ENCODE peak calls at places on chromosomes 3 and 15, in four cellular contexts. B is K562, M is IMR-90, X is H1. H is an unnamed sample. For H3K36me3, the result is how much of the 10 kb centered on the place peaks cover.

GRCh38 chr15:36403351-36403750 is 176.1 kb upstream of the CDIN1 start:
- DNase-seq in B (no peak), M (no peak), X (no peak), H (no peak)

GRCh38 chr15:60485365-60485764 is 6.4 kb upstream of the ICE2 start:
- DNase-seq in B (no peak), M (no peak), X (no peak), H (no peak)

GRCh38 chr3:149216195-149216869 is 5.3 kb downstream of the CP start:
- DNase-seq in B (peak), M (no peak), X (no peak), H (no peak)

GRCh38 chr15:61923173-61923572 is 137.1 kb downstream of the VPS13C start:
- DNase-seq in B (no peak), M (no peak), X (no peak), H (no peak)

GRCh38 chr3:79767953-79768282 is at the start of gene ROBO1:
- DNase-seq in B (no peak), M (no peak), X (no peak), H (no peak)

GRCh38 chr3:41318520-41318919 is 119.2 kb downstream of the CTNNB1 start:
- DNase-seq in B (no peak), M (peak), X (no peak), H (no peak)

GRCh38 chr15:38868326-38869114 is 303.9 kb upstream of the RASGRP1 start:
- DNase-seq in B (no peak), M (peak), X (no peak), H (no peak)

GRCh38 chr3:148955544-148956346 is 35.6 kb upstream of the GYG1 start:
- DNase-seq in B (peak), M (peak), X (peak), H (no peak)

GRCh38 chr3:57980416-57980815 is 27.8 kb upstream of the FLNB start:
- DNase-seq in B (no peak), M (no peak), X (no peak), H (no peak)

GRCh38 chr3:45120615-45121158 is 25.5 kb downstream of the CDCP1 start:
- DNase-seq in B (no peak), M (no peak), X (no peak), H (no peak)

GRCh38 chr3:175495331-175495730 is 636.2 kb downstream of the NAALADL2 start:
- DNase-seq in B (no peak), M (no peak), X (no peak), H (no peak)

GRCh38 chr3:119181765-119182164 is 8.4 kb downstream of the UPK1B start:
- DNase-seq in B (no peak), M (no peak), X (no peak), H (no peak)

GRCh38 chr3:197168606-197169005 is 129.8 kb downstream of the DLG1 start:
- DNase-seq in B (no peak), M (peak), X (no peak), H (no peak)

GRCh38 chr15:70586241-70586640 is 177.1 kb downstream of the UACA start:
- DNase-seq in B (no peak), M (no peak), X (no peak), H (no peak)

GRCh38 chr3:23113455-23114171 is 89.5 kb upstream of the UBE2E2 start:
- DNase-seq in B (no peak), M (peak), X (no peak), H (no peak)

GRCh38 chr3:13141991-13142412 is 68.8 kb upstream of the IQSEC1 start:
- DNase-seq in B (peak), M (peak), X (peak), H (no peak)
- TF ChIP-seq CHD1 in B (no peak), M (no peak), X (no peak), H (no peak)

DNA sequence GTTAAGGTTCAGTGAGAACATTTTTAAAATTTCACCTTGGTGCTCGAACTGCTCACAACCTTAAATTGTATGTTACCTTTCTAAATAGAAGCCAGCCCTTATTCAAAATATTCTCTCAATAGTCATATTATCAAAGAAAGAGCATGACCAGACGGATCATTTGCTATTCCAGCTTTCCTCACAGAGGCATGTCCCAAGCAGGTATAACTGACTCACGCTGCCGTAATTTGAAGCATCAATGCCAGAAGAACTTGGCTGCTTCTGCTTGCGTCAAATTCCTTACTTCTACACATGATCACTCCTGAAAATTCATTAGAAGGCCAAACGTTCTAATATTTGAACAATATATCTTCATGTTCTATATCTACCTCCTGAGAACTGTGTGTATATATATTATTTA is 69.5 kb upstream of the VGLL4 start:
- DNase-seq in B (no peak), M (no peak), X (no peak), H (no peak)
- H3K36me3 ChIP-seq in B (under half), M (under half), X (under half), H (under half)

GRCh38 chr3:194283218-194284006 is 67.7 kb downstream of the CPN2 start:
- DNase-seq in B (no peak), M (no peak), X (no peak), H (no peak)
- TF ChIP-seq CHD1 in B (no peak), M (no peak), X (no peak), H (no peak)

DNA sequence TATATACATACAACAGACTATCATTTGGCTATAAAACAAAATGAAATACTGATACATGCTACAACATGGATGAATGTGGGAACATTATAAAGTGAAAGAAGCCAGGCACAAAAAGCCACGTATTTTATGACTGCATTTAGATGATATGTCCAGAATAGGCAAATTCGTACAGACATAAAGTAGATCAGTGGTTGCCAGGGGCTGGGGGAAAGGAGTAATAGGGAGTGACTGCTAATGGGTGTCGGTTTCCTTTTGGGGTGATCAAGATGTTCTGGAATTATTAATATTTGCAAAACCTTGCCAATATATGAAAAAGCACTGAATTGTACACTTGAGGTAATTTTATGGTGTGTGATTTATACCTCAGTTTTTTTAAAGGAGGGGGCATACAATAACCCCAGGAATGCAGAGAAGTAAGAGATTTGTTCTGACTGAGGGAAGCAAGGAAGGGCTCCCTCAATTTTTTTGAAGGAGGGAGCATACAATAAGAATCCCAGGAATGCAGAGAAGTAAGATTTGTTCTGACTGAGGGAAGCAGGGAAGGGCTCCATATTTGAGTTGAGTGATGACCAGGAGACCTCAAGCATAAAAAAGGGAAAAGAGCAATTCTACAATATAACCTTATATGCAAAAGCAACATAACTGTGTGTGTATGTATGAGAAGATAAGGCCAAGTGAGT is 6.2 kb downstream of the PSMD6 start:
- DNase-seq in B (no peak), M (no peak), X (no peak), H (no peak)
- H3K36me3 ChIP-seq in B (half or more), M (under half), X (under half), H (under half)

GRCh38 chr3:51712963-51713362 is 6.1 kb downstream of the GRM2 start:
- DNase-seq in B (no peak), M (no peak), X (peak), H (no peak)

GRCh38 chr3:51712020-51712385 is 5.1 kb downstream of the GRM2 start:
- DNase-seq in B (no peak), M (no peak), X (no peak), H (no peak)

GRCh38 chr3:51712511-51712931 is 5.7 kb downstream of the GRM2 start:
- DNase-seq in B (no peak), M (no peak), X (peak), H (no peak)

GRCh38 chr3:51710631-51711351 is 3.9 kb downstream of the GRM2 start:
- DNase-seq in B (peak), M (no peak), X (no peak), H (no peak)

DNA sequence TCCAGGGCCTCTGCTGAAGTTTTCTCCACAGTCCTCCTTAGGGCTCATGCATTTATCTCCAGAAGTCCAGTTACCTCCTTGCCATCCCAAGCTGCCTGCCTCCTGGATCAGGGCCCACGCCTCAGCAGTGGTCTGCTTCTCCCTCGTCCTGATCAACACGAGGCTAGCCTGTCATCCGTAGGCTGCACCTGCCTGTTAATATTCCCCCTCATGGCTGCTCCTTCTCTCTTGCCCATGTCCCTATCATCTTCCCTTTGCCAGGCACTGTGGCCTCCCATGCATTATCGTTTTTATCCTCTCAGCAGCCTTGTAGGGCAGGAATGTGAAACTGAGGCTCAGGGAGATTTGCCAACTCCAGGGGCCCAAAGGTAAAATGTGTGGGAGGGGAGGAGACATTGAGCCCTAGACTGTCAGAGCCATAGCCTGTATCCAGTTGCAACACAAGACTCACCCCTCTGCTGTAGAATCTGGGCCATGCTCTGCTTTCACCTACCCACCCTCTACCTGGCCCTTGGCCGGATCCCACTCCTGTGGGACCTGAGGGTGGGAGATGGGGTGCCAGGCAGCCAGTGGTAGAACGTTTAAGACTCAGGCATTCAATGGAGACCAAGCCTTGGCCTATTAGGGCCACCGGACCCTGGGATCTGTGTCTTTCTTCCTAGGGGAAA is 4.6 kb downstream of the GRM2 start:
- DNase-seq in B (no peak), M (no peak), X (no peak), H (no peak)
- TF ChIP-seq CHD1 in B (no peak), M (no peak), X (no peak), H (no peak)

GRCh38 chr3:38005076-38006020 is 14.8 kb downstream of the VILL start:
- DNase-seq in B (no peak), M (no peak), X (no peak), H (no peak)
- H3K36me3 ChIP-seq in B (half or more), M (under half), X (under half), H (under half)